ENCODE peak calls at places on chromosomes 4 and X, in four cellular contexts. H is mesendoderm, O is astrocyte, F is DND-41. I is an unnamed sample. For H3K36me3, the result is how much of the 10 kb centered on the place peaks cover.

GRCh38 chr4:13546855-13547562 is 2.7 kb upstream of the NKX3-2 start:
- DNase-seq in H (no peak), F (no peak), O (no peak), I (no peak)

GRCh38 chr4:105598787-105599186 is 46.4 kb downstream of the ARHGEF38 start:
- DNase-seq in O (no peak), F (no peak), H (no peak), I (no peak)

GRCh38 chrX:34656842-34657780 is at the start of gene TMEM47:
- DNase-seq in O (peak), F (no peak), H (peak), I (no peak)

GRCh38 chr4:177479063-177479462 is 36.8 kb upstream of the AGA start:
- DNase-seq in F (no peak), H (no peak), O (no peak), I (no peak)

GRCh38 chr4:177119021-177119461 is 190.6 kb upstream of the NEIL3 start:
- DNase-seq in H (no peak), F (no peak), O (peak), I (no peak)

GRCh38 chrX:40878821-40879571 is 143.7 kb upstream of the MED14 start:
- DNase-seq in F (no peak), O (no peak), H (peak), I (no peak)

GRCh38 chrX:55135171-55135570 is 46.4 kb downstream of the PAGE2 start:
- DNase-seq in F (peak), H (peak), O (peak), I (no peak)

GRCh38 chrX:54807524-54808108 is at the start of gene MAGED2:
- DNase-seq in H (peak), O (no peak), F (peak), I (no peak)

GRCh38 chrX:106331606-106332005 is 163.5 kb downstream of the PWWP3B start:
- DNase-seq in H (no peak), F (no peak), O (no peak), I (no peak)

GRCh38 chrX:40646489-40647306 is 663 bp downstream of the CXorf38 start:
- DNase-seq in H (peak), F (peak), O (no peak), I (no peak)

GRCh38 chrX:154471870-154472684 is 7.0 kb downstream of the LAGE3 start:
- DNase-seq in O (no peak), F (no peak), H (no peak), I (no peak)

GRCh38 chr4:52196606-52197130 is 145.6 kb downstream of the SPATA18 start:
- DNase-seq in H (no peak), O (no peak), F (no peak), I (no peak)

DNA sequence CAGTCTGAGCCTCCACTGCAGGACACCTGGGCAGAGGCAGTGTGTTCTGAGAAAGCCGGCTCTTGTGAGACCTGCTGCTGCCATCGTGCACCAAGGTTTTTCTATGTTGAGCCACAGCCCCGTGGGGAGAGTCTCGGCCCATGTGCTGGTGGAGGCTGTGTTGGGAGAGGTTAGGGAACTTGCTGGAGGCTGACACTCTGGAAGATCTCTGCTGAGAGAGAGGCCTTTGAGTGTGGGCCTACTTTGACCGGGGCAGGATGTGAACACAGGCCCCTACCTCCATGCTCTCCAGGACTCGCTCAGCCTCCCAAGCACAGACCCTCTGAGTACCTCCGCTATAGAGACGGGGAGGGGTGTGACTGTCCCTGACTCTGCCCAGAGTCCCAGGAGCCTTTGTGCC is 1.3 kb upstream of the S100P start:
- DNase-seq in O (no peak), H (no peak), F (no peak), I (no peak)
- H3K9ac ChIP-seq in O (no peak), H (no peak), F (no peak), I (no peak)

DNA sequence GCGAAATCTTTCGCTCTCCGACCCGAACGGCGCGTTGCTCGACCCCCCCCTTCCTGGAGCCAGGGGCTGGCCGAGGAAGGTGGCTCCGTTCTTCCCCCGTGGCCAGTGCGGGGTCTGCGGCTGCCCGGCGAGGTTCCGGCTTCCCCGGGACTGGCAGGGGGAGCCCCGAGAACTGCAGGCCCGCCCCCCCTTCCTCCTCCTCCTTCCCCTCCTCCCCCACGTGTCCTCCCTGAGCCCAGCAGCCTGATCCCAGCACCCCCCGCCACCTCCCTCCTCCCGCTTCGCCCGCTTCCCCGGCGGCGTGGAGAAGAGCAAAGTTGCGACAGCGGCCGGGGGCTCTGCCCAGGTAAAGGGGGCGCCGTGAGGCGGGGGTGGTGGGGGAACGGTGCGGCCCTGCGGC is 2.4 kb upstream of the BCORL1 start:
- DNase-seq in O (no peak), F (no peak), H (no peak), I (no peak)
- H3K27ac ChIP-seq in O (no peak), F (no peak), H (no peak), I (no peak)

GRCh38 chr4:98890698-98891097 is 38.2 kb downstream of the EIF4E start:
- DNase-seq in H (no peak), O (peak), F (no peak), I (no peak)
- H3K36me3 ChIP-seq in H (under half), O (under half), F (half or more), I (under half)

GRCh38 chr4:97139796-97140195 is 1003.5 kb downstream of the STPG2 start:
- DNase-seq in F (no peak), O (no peak), H (peak), I (no peak)
- H3K9ac ChIP-seq in F (no peak), O (no peak), H (no peak), I (no peak)

I was measured in keratinocyte.